ENCODE peak calls at places on chromosomes 7 and 10, in seven cellular contexts. A is colonic mucosa, Z is thoracic aorta, D is ascending aorta, L is aorta, I is BJ, N is tibial nerve. C is an unnamed sample.

GRCh38 chr7:10940748-10941358 is 32.8 kb upstream of the PHF14 start:
- DNase-seq in A (peak), Z (no peak), D (no peak), L (no peak), I (no peak), N (no peak), C (peak)

GRCh38 chr7:2717293-2717904 is 29.4 kb downstream of the AMZ1 start:
- DNase-seq in A (peak), Z (no peak), D (no peak), L (no peak), I (no peak), N (no peak), C (peak)

GRCh38 chr10:42783181-42783549 is 570 bp downstream of the BMS1 start:
- DNase-seq in A (peak), Z (no peak), D (no peak), L (no peak), I (peak), N (no peak), C (no peak)

GRCh38 chr7:35714862-35715261 is 19.9 kb upstream of the HERPUD2 start:
- DNase-seq in A (no peak), Z (no peak), D (no peak), L (no peak), I (no peak), N (no peak), C (no peak)

GRCh38 chr10:80199828-80200227 is 5.5 kb downstream of the ANXA11 start:
- DNase-seq in A (peak), Z (no peak), D (no peak), L (no peak), I (no peak), N (peak), C (no peak)

GRCh38 chr10:52644678-52645434 is 127.7 kb downstream of the MBL2 start:
- DNase-seq in A (peak), Z (no peak), D (no peak), L (no peak), I (no peak), N (no peak), C (no peak)

GRCh38 chr7:36153571-36154097 is 580 bp downstream of the EEPD1 start:
- DNase-seq in A (peak), Z (no peak), D (no peak), L (peak), I (no peak), N (no peak), C (no peak)

GRCh38 chr10:71975891-71976725 is 11.9 kb downstream of the CHST3 start:
- DNase-seq in A (peak), Z (no peak), D (no peak), L (peak), I (no peak), N (no peak), C (no peak)

GRCh38 chr7:130893441-130893894 is 159.5 kb upstream of the KLF14 start:
- DNase-seq in A (no peak), Z (no peak), D (no peak), L (no peak), I (no peak), N (no peak), C (no peak)

GRCh38 chr7:27213150-27213903 is 13.4 kb upstream of the HOXA13 start:
- DNase-seq in A (no peak), Z (no peak), D (no peak), L (peak), I (no peak), N (no peak), C (no peak)

GRCh38 chr7:118232837-118233236 is 8.3 kb downstream of the ANKRD7 start:
- DNase-seq in A (no peak), Z (no peak), D (no peak), L (no peak), I (no peak), N (no peak), C (no peak)

GRCh38 chr7:157097569-157097968 is 41.2 kb upstream of the UBE3C start:
- DNase-seq in A (peak), Z (no peak), D (no peak), L (no peak), I (no peak), N (no peak), C (peak)

GRCh38 chr10:62437696-62438095 is 63.5 kb downstream of the ZNF365 start:
- DNase-seq in A (peak), Z (no peak), D (no peak), L (no peak), I (peak), N (no peak), C (no peak)

GRCh38 chr10:116688241-116688711 is 54.1 kb downstream of the HSPA12A start:
- DNase-seq in A (no peak), Z (no peak), D (no peak), L (no peak), I (peak), N (no peak), C (no peak)

GRCh38 chr7:130273081-130273699 is 6.5 kb downstream of the CPA2 start:
- DNase-seq in A (peak), Z (no peak), D (no peak), L (no peak), I (no peak), N (no peak), C (peak)

GRCh38 chr7:74598558-74598957 is 59.0 kb upstream of the GTF2I start:
- DNase-seq in A (no peak), Z (no peak), D (no peak), L (no peak), I (peak), N (no peak), C (no peak)

GRCh38 chr10:62008943-62009342 is 107.4 kb downstream of the ARID5B start:
- DNase-seq in A (no peak), Z (no peak), D (no peak), L (no peak), I (no peak), N (no peak), C (no peak)

GRCh38 chr7:22477876-22478450 is 22.0 kb downstream of the STEAP1B start:
- DNase-seq in A (no peak), Z (no peak), D (no peak), L (no peak), I (no peak), N (no peak), C (no peak)

GRCh38 chr7:25968205-25968993 is 183.6 kb upstream of the NFE2L3 start:
- DNase-seq in A (no peak), Z (no peak), D (no peak), L (no peak), I (no peak), N (no peak), C (no peak)

GRCh38 chr10:100100651-100101525 is 19.2 kb upstream of the CPN1 start:
- DNase-seq in A (no peak), Z (no peak), D (no peak), L (no peak), I (no peak), N (no peak), C (no peak)

GRCh38 chr7:102222445-102222844 is 64.2 kb upstream of the SH2B2 start:
- DNase-seq in A (no peak), Z (no peak), D (no peak), L (no peak), I (no peak), N (no peak), C (no peak)

GRCh38 chr7:27697861-27698430 is 35.3 kb upstream of the HIBADH start:
- DNase-seq in A (peak), Z (no peak), D (peak), L (no peak), I (no peak), N (no peak), C (no peak)

GRCh38 chr10:98446656-98447221 is at the start of gene HPS1:
- DNase-seq in A (peak), Z (no peak), D (no peak), L (peak), I (no peak), N (peak), C (no peak)

GRCh38 chr7:115008465-115009114 is 86.7 kb downstream of the MDFIC start:
- DNase-seq in A (peak), Z (no peak), D (no peak), L (peak), I (no peak), N (peak), C (no peak)

GRCh38 chr7:100679129-100679926 is 5.8 kb downstream of the GNB2 start:
- DNase-seq in A (no peak), Z (no peak), D (no peak), L (no peak), I (no peak), N (no peak), C (no peak)

GRCh38 chr10:71513896-71514295 is 117.2 kb downstream of the CDH23 start:
- DNase-seq in A (no peak), Z (no peak), D (no peak), L (no peak), I (no peak), N (no peak), C (no peak)

GRCh38 chr7:77538186-77538907 is 1.3 kb downstream of the PTPN12 start:
- DNase-seq in A (peak), Z (peak), D (peak), L (peak), I (peak), N (peak), C (peak)

GRCh38 chr7:44275829-44276570 is 49.4 kb downstream of the CAMK2B start:
- DNase-seq in A (no peak), Z (no peak), D (no peak), L (peak), I (no peak), N (no peak), C (no peak)

GRCh38 chr7:23430902-23431259 is 39.4 kb downstream of the IGF2BP3 start:
- DNase-seq in A (no peak), Z (no peak), D (no peak), L (no peak), I (no peak), N (no peak), C (no peak)

GRCh38 chr10:120926611-120927010 is 75.4 kb downstream of the WDR11 start:
- DNase-seq in A (no peak), Z (no peak), D (no peak), L (no peak), I (no peak), N (no peak), C (no peak)

GRCh38 chr10:21534611-21535493 is 820 bp downstream of the MLLT10 start:
- DNase-seq in A (peak), Z (no peak), D (no peak), L (peak), I (no peak), N (peak), C (no peak)

GRCh38 chr10:6579904-6580278 is at the start of gene PRKCQ:
- DNase-seq in A (peak), Z (no peak), D (no peak), L (peak), I (no peak), N (no peak), C (no peak)

GRCh38 chr10:43693602-43694001 is 44.9 kb upstream of the ZNF32 start:
- DNase-seq in A (no peak), Z (no peak), D (no peak), L (peak), I (no peak), N (no peak), C (no peak)

GRCh38 chr7:148699024-148699771 is 495 bp downstream of the CUL1 start:
- DNase-seq in A (peak), Z (no peak), D (no peak), L (peak), I (no peak), N (peak), C (no peak)

GRCh38 chr10:86061301-86061873 is 305.2 kb downstream of the GRID1 start:
- DNase-seq in A (no peak), Z (no peak), D (no peak), L (no peak), I (no peak), N (no peak), C (no peak)

C was measured in NCI-H187.